ENCODE peak calls at places on chromosome 11, in five cellular contexts. One of them, this sample, is unnamed.

GRCh38 chr11:69209421-69209820 is 53.7 kb downstream of the SMIM38 start:
- DNase-seq in M059J: no peak
- DNase-seq in colonic mucosa: no peak
- DNase-seq in iPS-NIHi11: no peak
- DNase-seq in stimulated activated CD8-positive, alpha-beta memory T cell treated with anti-CD3 and anti-CD28 coated beads, Interleukin-7, amount 100 ng/mL, for 24 hours: no peak
- DNase-seq in this sample: peak; percentile 30

GRCh38 chr11:128412847-128413791 is 174.2 kb downstream of the ETS1 start:
- DNase-seq in M059J: no peak
- DNase-seq in colonic mucosa: no peak
- DNase-seq in iPS-NIHi11: no peak
- DNase-seq in stimulated activated CD8-positive, alpha-beta memory T cell treated with anti-CD3 and anti-CD28 coated beads, Interleukin-7, amount 100 ng/mL, for 24 hours: no peak
- DNase-seq in this sample: no peak

GRCh38 chr11:60910711-60911366 is 3.1 kb upstream of the TMEM109 start:
- DNase-seq in M059J: no peak
- DNase-seq in colonic mucosa: no peak
- DNase-seq in iPS-NIHi11: no peak
- DNase-seq in stimulated activated CD8-positive, alpha-beta memory T cell treated with anti-CD3 and anti-CD28 coated beads, Interleukin-7, amount 100 ng/mL, for 24 hours: no peak
- DNase-seq in this sample: no peak

GRCh38 chr11:44711772-44712608 is 14.8 kb upstream of the TSPAN18 start:
- DNase-seq in M059J: no peak
- DNase-seq in colonic mucosa: no peak
- DNase-seq in iPS-NIHi11: no peak
- DNase-seq in stimulated activated CD8-positive, alpha-beta memory T cell treated with anti-CD3 and anti-CD28 coated beads, Interleukin-7, amount 100 ng/mL, for 24 hours: no peak
- DNase-seq in this sample: peak; percentile 55

GRCh38 chr11:111448420-111448819 is 63.8 kb downstream of the BTG4 start:
- DNase-seq in M059J: no peak
- DNase-seq in colonic mucosa: no peak
- DNase-seq in iPS-NIHi11: no peak
- DNase-seq in stimulated activated CD8-positive, alpha-beta memory T cell treated with anti-CD3 and anti-CD28 coated beads, Interleukin-7, amount 100 ng/mL, for 24 hours: no peak
- DNase-seq in this sample: no peak

GRCh38 chr11:29159552-29160465 is 857.0 kb downstream of the KCNA4 start:
- DNase-seq in M059J: peak; percentile 81
- DNase-seq in colonic mucosa: peak; percentile 37
- DNase-seq in iPS-NIHi11: peak; percentile 78
- DNase-seq in stimulated activated CD8-positive, alpha-beta memory T cell treated with anti-CD3 and anti-CD28 coated beads, Interleukin-7, amount 100 ng/mL, for 24 hours: no peak
- DNase-seq in this sample: peak; percentile 7

GRCh38 chr11:13238879-13239514 is 38.6 kb upstream of the BMAL1 start:
- DNase-seq in M059J: peak; percentile 65
- DNase-seq in colonic mucosa: peak; percentile 54
- DNase-seq in iPS-NIHi11: peak; percentile 66
- DNase-seq in stimulated activated CD8-positive, alpha-beta memory T cell treated with anti-CD3 and anti-CD28 coated beads, Interleukin-7, amount 100 ng/mL, for 24 hours: peak; percentile 32
- DNase-seq in this sample: peak; percentile 26

GRCh38 chr11:83924987-83925542 is 638.9 kb upstream of the CCDC90B start:
- DNase-seq in M059J: no peak
- DNase-seq in colonic mucosa: no peak
- DNase-seq in iPS-NIHi11: no peak
- DNase-seq in stimulated activated CD8-positive, alpha-beta memory T cell treated with anti-CD3 and anti-CD28 coated beads, Interleukin-7, amount 100 ng/mL, for 24 hours: no peak
- DNase-seq in this sample: no peak

GRCh38 chr11:11577246-11577855 is 44.5 kb downstream of the GALNT18 start:
- DNase-seq in M059J: peak; percentile 42
- DNase-seq in colonic mucosa: peak; percentile 15
- DNase-seq in iPS-NIHi11: no peak
- DNase-seq in stimulated activated CD8-positive, alpha-beta memory T cell treated with anti-CD3 and anti-CD28 coated beads, Interleukin-7, amount 100 ng/mL, for 24 hours: no peak
- DNase-seq in this sample: peak; percentile 6

GRCh38 chr11:95229199-95230053 is 1.6 kb downstream of the SESN3 start:
- DNase-seq in M059J: no peak
- DNase-seq in colonic mucosa: peak; percentile 45
- DNase-seq in iPS-NIHi11: no peak
- DNase-seq in stimulated activated CD8-positive, alpha-beta memory T cell treated with anti-CD3 and anti-CD28 coated beads, Interleukin-7, amount 100 ng/mL, for 24 hours: no peak
- DNase-seq in this sample: peak; percentile 21

GRCh38 chr11:12826441-12826840 is 152.2 kb downstream of the TEAD1 start:
- DNase-seq in M059J: no peak
- DNase-seq in colonic mucosa: no peak
- DNase-seq in iPS-NIHi11: no peak
- DNase-seq in stimulated activated CD8-positive, alpha-beta memory T cell treated with anti-CD3 and anti-CD28 coated beads, Interleukin-7, amount 100 ng/mL, for 24 hours: no peak
- DNase-seq in this sample: no peak

GRCh38 chr11:44539971-44540370 is 25.5 kb upstream of the CD82 start:
- DNase-seq in M059J: no peak
- DNase-seq in colonic mucosa: no peak
- DNase-seq in iPS-NIHi11: no peak
- DNase-seq in stimulated activated CD8-positive, alpha-beta memory T cell treated with anti-CD3 and anti-CD28 coated beads, Interleukin-7, amount 100 ng/mL, for 24 hours: no peak
- DNase-seq in this sample: no peak

GRCh38 chr11:93519179-93519578 is 24.0 kb downstream of the SMCO4 start:
- DNase-seq in M059J: no peak
- DNase-seq in colonic mucosa: no peak
- DNase-seq in iPS-NIHi11: no peak
- DNase-seq in stimulated activated CD8-positive, alpha-beta memory T cell treated with anti-CD3 and anti-CD28 coated beads, Interleukin-7, amount 100 ng/mL, for 24 hours: no peak
- DNase-seq in this sample: no peak

GRCh38 chr11:44894217-44894617 is 56.5 kb downstream of the TP53I11 start:
- DNase-seq in M059J: peak; percentile 44
- DNase-seq in colonic mucosa: peak; percentile 50
- DNase-seq in iPS-NIHi11: peak; percentile 95
- DNase-seq in stimulated activated CD8-positive, alpha-beta memory T cell treated with anti-CD3 and anti-CD28 coated beads, Interleukin-7, amount 100 ng/mL, for 24 hours: peak; percentile 35
- DNase-seq in this sample: peak; percentile 95

GRCh38 chr11:284081-285020 is 4.6 kb upstream of the PGGHG start:
- DNase-seq in M059J: no peak
- DNase-seq in colonic mucosa: no peak
- DNase-seq in iPS-NIHi11: no peak
- DNase-seq in stimulated activated CD8-positive, alpha-beta memory T cell treated with anti-CD3 and anti-CD28 coated beads, Interleukin-7, amount 100 ng/mL, for 24 hours: no peak
- DNase-seq in this sample: peak; percentile 63

GRCh38 chr11:25566298-25567200 is 765.4 kb upstream of the ANO3 start:
- DNase-seq in M059J: peak; percentile 1
- DNase-seq in colonic mucosa: no peak
- DNase-seq in iPS-NIHi11: no peak
- DNase-seq in stimulated activated CD8-positive, alpha-beta memory T cell treated with anti-CD3 and anti-CD28 coated beads, Interleukin-7, amount 100 ng/mL, for 24 hours: no peak
- DNase-seq in this sample: no peak

GRCh38 chr11:63017306-63017974 is 1.8 kb upstream of the SLC22A8 start:
- DNase-seq in M059J: no peak
- DNase-seq in colonic mucosa: no peak
- DNase-seq in iPS-NIHi11: no peak
- DNase-seq in stimulated activated CD8-positive, alpha-beta memory T cell treated with anti-CD3 and anti-CD28 coated beads, Interleukin-7, amount 100 ng/mL, for 24 hours: no peak
- DNase-seq in this sample: peak; percentile 54

GRCh38 chr11:122633219-122633829 is 22.2 kb upstream of the UBASH3B start:
- DNase-seq in M059J: peak; percentile 66
- DNase-seq in colonic mucosa: no peak
- DNase-seq in iPS-NIHi11: peak; percentile 49
- DNase-seq in stimulated activated CD8-positive, alpha-beta memory T cell treated with anti-CD3 and anti-CD28 coated beads, Interleukin-7, amount 100 ng/mL, for 24 hours: no peak
- DNase-seq in this sample: peak; percentile 61

GRCh38 chr11:82718307-82718706 is 15.4 kb downstream of the FAM181B start:
- DNase-seq in M059J: peak; percentile 42
- DNase-seq in colonic mucosa: no peak
- DNase-seq in iPS-NIHi11: peak; percentile 60
- DNase-seq in stimulated activated CD8-positive, alpha-beta memory T cell treated with anti-CD3 and anti-CD28 coated beads, Interleukin-7, amount 100 ng/mL, for 24 hours: no peak
- DNase-seq in this sample: peak; percentile 44

GRCh38 chr11:4704054-4704789 is at the start of gene MMP26:
- DNase-seq in M059J: no peak
- DNase-seq in colonic mucosa: no peak
- DNase-seq in iPS-NIHi11: peak; percentile 39
- DNase-seq in stimulated activated CD8-positive, alpha-beta memory T cell treated with anti-CD3 and anti-CD28 coated beads, Interleukin-7, amount 100 ng/mL, for 24 hours: no peak
- DNase-seq in this sample: peak; percentile 25

GRCh38 chr11:98137437-98137836 is 883.3 kb upstream of the CNTN5 start:
- DNase-seq in M059J: no peak
- DNase-seq in colonic mucosa: no peak
- DNase-seq in iPS-NIHi11: no peak
- DNase-seq in stimulated activated CD8-positive, alpha-beta memory T cell treated with anti-CD3 and anti-CD28 coated beads, Interleukin-7, amount 100 ng/mL, for 24 hours: no peak
- DNase-seq in this sample: no peak

GRCh38 chr11:58788355-58789023 is 56.0 kb downstream of the GLYATL2 start:
- DNase-seq in M059J: peak; percentile 74
- DNase-seq in colonic mucosa: peak; percentile 45
- DNase-seq in iPS-NIHi11: peak; percentile 26
- DNase-seq in stimulated activated CD8-positive, alpha-beta memory T cell treated with anti-CD3 and anti-CD28 coated beads, Interleukin-7, amount 100 ng/mL, for 24 hours: no peak
- DNase-seq in this sample: peak; percentile 19

GRCh38 chr11:99968336-99968735 is 718.8 kb upstream of the ARHGAP42 start:
- DNase-seq in M059J: peak; percentile 65
- DNase-seq in colonic mucosa: no peak
- DNase-seq in iPS-NIHi11: no peak
- DNase-seq in stimulated activated CD8-positive, alpha-beta memory T cell treated with anti-CD3 and anti-CD28 coated beads, Interleukin-7, amount 100 ng/mL, for 24 hours: no peak
- DNase-seq in this sample: no peak

GRCh38 chr11:95835768-95836488 is 45.6 kb downstream of the CEP57 start:
- DNase-seq in M059J: peak; percentile 91
- DNase-seq in colonic mucosa: peak; percentile 72
- DNase-seq in iPS-NIHi11: peak; percentile 82
- DNase-seq in stimulated activated CD8-positive, alpha-beta memory T cell treated with anti-CD3 and anti-CD28 coated beads, Interleukin-7, amount 100 ng/mL, for 24 hours: peak; percentile 1
- DNase-seq in this sample: peak; percentile 64

This sample was measured in H7.